ENCODE peak calls at places on chromosomes 12 and 14, in ten cellular contexts. P, M, V, E, J, K, G, D, H and S are unnamed samples.

GRCh38 chr12:105980048-105980447 is 158.7 kb downstream of the NUAK1 start:
- DNase-seq in P (no peak), M (no peak), V (no peak), E (no peak), J (no peak), K (no peak), G (no peak), D (no peak), H (no peak), S (no peak)

GRCh38 chr12:60148831-60149230 is 553.0 kb downstream of the SLC16A7 start:
- DNase-seq in P (no peak), M (no peak), V (peak), E (no peak), J (no peak), K (no peak), G (peak), D (no peak), H (peak), S (peak)

GRCh38 chr14:55807059-55807499 is 227.1 kb downstream of the KTN1 start:
- DNase-seq in P (peak), M (peak), V (peak), E (peak), J (peak), K (no peak), G (no peak), D (peak), H (peak), S (peak)

GRCh38 chr14:57749267-57749666 is 116.6 kb downstream of the SLC35F4 start:
- DNase-seq in P (no peak), M (no peak), V (peak), E (no peak), J (no peak), K (no peak), G (no peak), D (no peak), H (peak), S (no peak)

GRCh38 chr14:44149597-44149996 is 357.5 kb downstream of the FSCB start:
- DNase-seq in P (no peak), M (no peak), V (no peak), E (no peak), J (no peak), K (no peak), G (no peak), D (no peak), H (no peak), S (no peak)

GRCh38 chr14:69048456-69048855 is 69.4 kb upstream of the ACTN1 start:
- DNase-seq in P (no peak), M (peak), V (no peak), E (no peak), J (no peak), K (no peak), G (no peak), D (no peak), H (no peak), S (no peak)

GRCh38 chr14:63662776-63663175 is 21.1 kb upstream of the WDR89 start:
- DNase-seq in P (no peak), M (no peak), V (no peak), E (no peak), J (no peak), K (no peak), G (no peak), D (no peak), H (no peak), S (no peak)

GRCh38 chr12:89179983-89180382 is 172.3 kb downstream of the DUSP6 start:
- DNase-seq in P (no peak), M (peak), V (peak), E (no peak), J (peak), K (peak), G (no peak), D (peak), H (peak), S (no peak)

GRCh38 chr12:108815875-108816594 is 41.3 kb downstream of the SSH1 start:
- DNase-seq in P (no peak), M (no peak), V (no peak), E (no peak), J (no peak), K (no peak), G (no peak), D (no peak), H (peak), S (no peak)

GRCh38 chr12:59677857-59678256 is 82.0 kb downstream of the SLC16A7 start:
- DNase-seq in P (no peak), M (peak), V (no peak), E (no peak), J (no peak), K (no peak), G (no peak), D (no peak), H (no peak), S (peak)

GRCh38 chr12:24697295-24697694 is 251.6 kb downstream of the BCAT1 start:
- DNase-seq in P (no peak), M (no peak), V (no peak), E (no peak), J (no peak), K (no peak), G (no peak), D (no peak), H (no peak), S (no peak)

GRCh38 chr12:121576851-121577391 is 3.9 kb downstream of the KDM2B start:
- DNase-seq in P (no peak), M (peak), V (peak), E (no peak), J (peak), K (no peak), G (peak), D (no peak), H (peak), S (no peak)

GRCh38 chr14:97459180-97459579 is 662.0 kb downstream of the VRK1 start:
- DNase-seq in P (no peak), M (no peak), V (no peak), E (no peak), J (no peak), K (no peak), G (no peak), D (no peak), H (no peak), S (no peak)

GRCh38 chr14:85409496-85410210 is 120.3 kb upstream of the FLRT2 start:
- DNase-seq in P (no peak), M (no peak), V (no peak), E (no peak), J (no peak), K (no peak), G (no peak), D (no peak), H (no peak), S (no peak)

GRCh38 chr12:92570056-92570753 is 132.6 kb upstream of the PLEKHG7 start:
- DNase-seq in P (no peak), M (peak), V (peak), E (no peak), J (peak), K (peak), G (peak), D (peak), H (peak), S (no peak)

GRCh38 chr12:82873951-82874350 is 187.2 kb downstream of the TMTC2 start:
- DNase-seq in P (no peak), M (no peak), V (no peak), E (no peak), J (no peak), K (no peak), G (no peak), D (no peak), H (no peak), S (no peak)

GRCh38 chr12:59823535-59823934 is 227.7 kb downstream of the SLC16A7 start:
- DNase-seq in P (no peak), M (no peak), V (no peak), E (no peak), J (no peak), K (no peak), G (no peak), D (no peak), H (no peak), S (no peak)

GRCh38 chr12:103805961-103806360 is 35.1 kb downstream of the NT5DC3 start:
- DNase-seq in P (no peak), M (no peak), V (no peak), E (no peak), J (no peak), K (no peak), G (no peak), D (no peak), H (no peak), S (no peak)

GRCh38 chr14:105167303-105168092 is 1.1 kb downstream of the JAG2 start:
- DNase-seq in P (no peak), M (no peak), V (no peak), E (peak), J (no peak), K (no peak), G (no peak), D (no peak), H (no peak), S (no peak)
- H3K4me3 ChIP-seq in P (peak), M (peak), V (no peak), E (peak), J (peak), K (peak), G (no peak), D (peak), H (no peak), S (peak)

GRCh38 chr12:132924356-132924755 is 31.8 kb downstream of the ZNF605 start:
- DNase-seq in P (no peak), M (no peak), V (no peak), E (no peak), J (no peak), K (no peak), G (no peak), D (no peak), H (no peak), S (no peak)

GRCh38 chr12:132923356-132923909 is 32.7 kb downstream of the ZNF605 start:
- DNase-seq in P (no peak), M (no peak), V (no peak), E (no peak), J (no peak), K (no peak), G (no peak), D (no peak), H (no peak), S (no peak)

GRCh38 chr12:132922676-132923075 is 33.4 kb downstream of the ZNF605 start:
- DNase-seq in P (no peak), M (no peak), V (no peak), E (no peak), J (no peak), K (no peak), G (no peak), D (no peak), H (no peak), S (no peak)

GRCh38 chr12:132918680-132919079 is 31.3 kb upstream of the CHFR start:
- DNase-seq in P (no peak), M (no peak), V (no peak), E (no peak), J (no peak), K (no peak), G (no peak), D (no peak), H (no peak), S (no peak)

GRCh38 chr12:132921685-132922084 is 34.3 kb upstream of the CHFR start:
- DNase-seq in P (no peak), M (no peak), V (no peak), E (no peak), J (no peak), K (no peak), G (no peak), D (no peak), H (no peak), S (no peak)
- TF ChIP-seq CTCF in P (no peak), M (no peak), V (no peak), E (no peak), J (no peak), K (no peak), G (no peak), D (no peak), H (no peak), S (no peak)

GRCh38 chr12:10361622-10362021 is 28.2 kb downstream of the KLRK1 start:
- DNase-seq in P (no peak), M (no peak), V (peak), E (no peak), J (no peak), K (no peak), G (no peak), D (no peak), H (peak), S (no peak)
- H3K4me3 ChIP-seq in P (no peak), M (no peak), V (no peak), E (no peak), J (no peak), K (no peak), G (no peak), D (no peak), H (no peak), S (peak)

GRCh38 chr14:52071675-52072074 is 2.8 kb upstream of the NID2 start:
- DNase-seq in P (peak), M (no peak), V (no peak), E (no peak), J (no peak), K (no peak), G (no peak), D (no peak), H (no peak), S (no peak)
- TF ChIP-seq CTCF in P (peak), M (peak), V (no peak), E (no peak), J (no peak), K (no peak), G (no peak), D (no peak), H (peak), S (no peak)

GRCh38 chr14:26595922-26596721 is 1.7 kb downstream of the NOVA1 start:
- DNase-seq in P (no peak), M (no peak), V (peak), E (no peak), J (no peak), K (no peak), G (no peak), D (no peak), H (no peak), S (no peak)
- H3K4me3 ChIP-seq in P (peak), M (peak), V (peak), E (peak), J (peak), K (no peak), G (peak), D (peak), H (peak), S (peak)

GRCh38 chr14:71320734-71321555 is 413.7 kb downstream of the PCNX1 start:
- DNase-seq in P (no peak), M (peak), V (peak), E (peak), J (peak), K (peak), G (no peak), D (peak), H (peak), S (peak)
- TF ChIP-seq CTCF in P (no peak), M (no peak), V (no peak), E (no peak), J (no peak), K (no peak), G (no peak), D (no peak), H (no peak), S (no peak)

DNA sequence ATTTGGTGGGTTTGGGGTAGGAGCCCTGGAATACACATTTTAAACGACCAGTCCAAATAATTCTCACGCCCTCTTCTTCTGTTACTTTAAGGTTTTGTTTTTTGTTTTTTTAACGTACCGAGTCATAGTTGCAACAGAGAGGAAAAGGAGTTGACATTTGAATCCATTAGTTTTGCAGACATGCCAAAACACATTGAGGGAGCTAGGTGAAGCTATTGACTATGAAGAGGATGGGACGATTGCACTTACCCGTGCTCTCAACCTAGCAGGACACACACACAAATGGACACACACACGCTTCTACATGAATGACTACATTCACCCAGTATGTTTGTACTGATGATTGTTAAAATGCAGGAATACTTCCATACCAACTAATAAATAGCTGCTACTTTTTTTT is 54.3 kb upstream of the CIT start:
- DNase-seq in P (no peak), M (no peak), V (no peak), E (no peak), J (no peak), K (no peak), G (no peak), D (no peak), H (no peak), S (no peak)
- H3K4me3 ChIP-seq in P (no peak), M (no peak), V (no peak), E (no peak), J (no peak), K (no peak), G (no peak), D (no peak), H (no peak), S (no peak)

GRCh38 chr14:72024043-72024407 is 91.8 kb downstream of the RGS6 start:
- DNase-seq in P (no peak), M (no peak), V (peak), E (no peak), J (peak), K (peak), G (no peak), D (peak), H (peak), S (no peak)
- TF ChIP-seq CTCF in P (peak), M (peak), V (peak), E (peak), J (peak), K (peak), G (peak), D (peak), H (peak), S (peak)